ENCODE peak calls at places on chromosomes 6 and 20, in eight cellular contexts. One of them, this sample, is unnamed.
A peak's percentile ranks its signal among the peaks of the same experiment; 100 is the strongest.

GRCh38 chr20:62361799-62362589 is 5.1 kb downstream of the LAMA5 start:
- DNase-seq in activated naive CD8-positive, alpha-beta T cell treated with anti-CD3 and anti-CD28 coated beads, Interleukin-2, amount 50 U/mL, for 24 hours: no peak
- DNase-seq in activated effector memory CD4-positive, alpha-beta T cell treated with anti-CD3 and anti-CD28 coated beads, Interleukin-2, amount 50 U/mL, for 16 hours: no peak
- DNase-seq in myocyte: no peak
- DNase-seq in left cardiac atrium: peak; percentile 45
- DNase-seq in COR-L47: no peak
- DNase-seq in neuronal stem cell: no peak
- DNase-seq in G401: peak; percentile 4
- DNase-seq in this sample: no peak

GRCh38 chr6:17879224-17879623 is 108.2 kb downstream of the KIF13A start:
- DNase-seq in activated naive CD8-positive, alpha-beta T cell treated with anti-CD3 and anti-CD28 coated beads, Interleukin-2, amount 50 U/mL, for 24 hours: no peak
- DNase-seq in activated effector memory CD4-positive, alpha-beta T cell treated with anti-CD3 and anti-CD28 coated beads, Interleukin-2, amount 50 U/mL, for 16 hours: no peak
- DNase-seq in myocyte: no peak
- DNase-seq in left cardiac atrium: no peak
- DNase-seq in COR-L47: no peak
- DNase-seq in neuronal stem cell: no peak
- DNase-seq in G401: no peak
- DNase-seq in this sample: no peak

GRCh38 chr6:35568967-35569606 is 56.4 kb upstream of the TULP1 start:
- DNase-seq in activated naive CD8-positive, alpha-beta T cell treated with anti-CD3 and anti-CD28 coated beads, Interleukin-2, amount 50 U/mL, for 24 hours: peak; percentile 44
- DNase-seq in activated effector memory CD4-positive, alpha-beta T cell treated with anti-CD3 and anti-CD28 coated beads, Interleukin-2, amount 50 U/mL, for 16 hours: peak; percentile 76
- DNase-seq in myocyte: peak; percentile 41
- DNase-seq in left cardiac atrium: peak; percentile 49
- DNase-seq in COR-L47: no peak
- DNase-seq in neuronal stem cell: no peak
- DNase-seq in G401: peak; percentile 13
- DNase-seq in this sample: peak; percentile 84

GRCh38 chr6:119209452-119210205 is 131.2 kb upstream of the FAM184A start:
- DNase-seq in activated naive CD8-positive, alpha-beta T cell treated with anti-CD3 and anti-CD28 coated beads, Interleukin-2, amount 50 U/mL, for 24 hours: no peak
- DNase-seq in activated effector memory CD4-positive, alpha-beta T cell treated with anti-CD3 and anti-CD28 coated beads, Interleukin-2, amount 50 U/mL, for 16 hours: no peak
- DNase-seq in myocyte: no peak
- DNase-seq in left cardiac atrium: no peak
- DNase-seq in COR-L47: no peak
- DNase-seq in neuronal stem cell: no peak
- DNase-seq in G401: no peak
- DNase-seq in this sample: no peak

GRCh38 chr20:53901064-53901463 is 169.3 kb downstream of the BCAS1 start:
- DNase-seq in activated naive CD8-positive, alpha-beta T cell treated with anti-CD3 and anti-CD28 coated beads, Interleukin-2, amount 50 U/mL, for 24 hours: no peak
- DNase-seq in activated effector memory CD4-positive, alpha-beta T cell treated with anti-CD3 and anti-CD28 coated beads, Interleukin-2, amount 50 U/mL, for 16 hours: no peak
- DNase-seq in myocyte: peak; percentile 22
- DNase-seq in left cardiac atrium: no peak
- DNase-seq in COR-L47: no peak
- DNase-seq in neuronal stem cell: no peak
- DNase-seq in G401: no peak
- DNase-seq in this sample: no peak

GRCh38 chr6:89970609-89971337 is 76.5 kb downstream of the GJA10 start:
- DNase-seq in activated naive CD8-positive, alpha-beta T cell treated with anti-CD3 and anti-CD28 coated beads, Interleukin-2, amount 50 U/mL, for 24 hours: no peak
- DNase-seq in activated effector memory CD4-positive, alpha-beta T cell treated with anti-CD3 and anti-CD28 coated beads, Interleukin-2, amount 50 U/mL, for 16 hours: no peak
- DNase-seq in myocyte: peak; percentile 70
- DNase-seq in left cardiac atrium: peak; percentile 28
- DNase-seq in COR-L47: peak; percentile 73
- DNase-seq in neuronal stem cell: peak; percentile 48
- DNase-seq in G401: peak; percentile 93
- DNase-seq in this sample: no peak

GRCh38 chr6:108247965-108248536 is 12.8 kb downstream of the SNX3 start:
- DNase-seq in activated naive CD8-positive, alpha-beta T cell treated with anti-CD3 and anti-CD28 coated beads, Interleukin-2, amount 50 U/mL, for 24 hours: no peak
- DNase-seq in activated effector memory CD4-positive, alpha-beta T cell treated with anti-CD3 and anti-CD28 coated beads, Interleukin-2, amount 50 U/mL, for 16 hours: no peak
- DNase-seq in myocyte: no peak
- DNase-seq in left cardiac atrium: no peak
- DNase-seq in COR-L47: no peak
- DNase-seq in neuronal stem cell: no peak
- DNase-seq in G401: no peak
- DNase-seq in this sample: no peak

GRCh38 chr6:32684246-32684645 is 17.8 kb upstream of the HLA-DQB1 start:
- DNase-seq in activated naive CD8-positive, alpha-beta T cell treated with anti-CD3 and anti-CD28 coated beads, Interleukin-2, amount 50 U/mL, for 24 hours: no peak
- DNase-seq in activated effector memory CD4-positive, alpha-beta T cell treated with anti-CD3 and anti-CD28 coated beads, Interleukin-2, amount 50 U/mL, for 16 hours: no peak
- DNase-seq in myocyte: no peak
- DNase-seq in left cardiac atrium: no peak
- DNase-seq in COR-L47: no peak
- DNase-seq in neuronal stem cell: no peak
- DNase-seq in G401: no peak
- DNase-seq in this sample: no peak

GRCh38 chr6:113178349-113178748 is 678.8 kb upstream of the MARCKS start:
- DNase-seq in activated naive CD8-positive, alpha-beta T cell treated with anti-CD3 and anti-CD28 coated beads, Interleukin-2, amount 50 U/mL, for 24 hours: no peak
- DNase-seq in activated effector memory CD4-positive, alpha-beta T cell treated with anti-CD3 and anti-CD28 coated beads, Interleukin-2, amount 50 U/mL, for 16 hours: no peak
- DNase-seq in myocyte: no peak
- DNase-seq in left cardiac atrium: no peak
- DNase-seq in COR-L47: no peak
- DNase-seq in neuronal stem cell: no peak
- DNase-seq in G401: no peak
- DNase-seq in this sample: no peak

GRCh38 chr20:16803965-16804792 is 56.0 kb downstream of the OTOR start:
- DNase-seq in activated naive CD8-positive, alpha-beta T cell treated with anti-CD3 and anti-CD28 coated beads, Interleukin-2, amount 50 U/mL, for 24 hours: peak; percentile 61
- DNase-seq in activated effector memory CD4-positive, alpha-beta T cell treated with anti-CD3 and anti-CD28 coated beads, Interleukin-2, amount 50 U/mL, for 16 hours: peak; percentile 75
- DNase-seq in myocyte: peak; percentile 68
- DNase-seq in left cardiac atrium: peak; percentile 35
- DNase-seq in COR-L47: peak; percentile 49
- DNase-seq in neuronal stem cell: peak; percentile 72
- DNase-seq in G401: peak; percentile 73
- DNase-seq in this sample: no peak

GRCh38 chr6:35038076-35038475 is 103.1 kb downstream of the TCP11 start:
- DNase-seq in activated naive CD8-positive, alpha-beta T cell treated with anti-CD3 and anti-CD28 coated beads, Interleukin-2, amount 50 U/mL, for 24 hours: no peak
- DNase-seq in activated effector memory CD4-positive, alpha-beta T cell treated with anti-CD3 and anti-CD28 coated beads, Interleukin-2, amount 50 U/mL, for 16 hours: no peak
- DNase-seq in myocyte: peak; percentile 82
- DNase-seq in left cardiac atrium: no peak
- DNase-seq in COR-L47: no peak
- DNase-seq in neuronal stem cell: no peak
- DNase-seq in G401: no peak
- DNase-seq in this sample: no peak

GRCh38 chr6:27250277-27250954 is 2.9 kb downstream of the PRSS16 start:
- DNase-seq in activated naive CD8-positive, alpha-beta T cell treated with anti-CD3 and anti-CD28 coated beads, Interleukin-2, amount 50 U/mL, for 24 hours: no peak
- DNase-seq in activated effector memory CD4-positive, alpha-beta T cell treated with anti-CD3 and anti-CD28 coated beads, Interleukin-2, amount 50 U/mL, for 16 hours: no peak
- DNase-seq in myocyte: no peak
- DNase-seq in left cardiac atrium: no peak
- DNase-seq in COR-L47: no peak
- DNase-seq in neuronal stem cell: no peak
- DNase-seq in G401: no peak
- DNase-seq in this sample: no peak

GRCh38 chr6:105318660-105319059 is 84.2 kb downstream of the PREP start:
- DNase-seq in activated naive CD8-positive, alpha-beta T cell treated with anti-CD3 and anti-CD28 coated beads, Interleukin-2, amount 50 U/mL, for 24 hours: no peak
- DNase-seq in activated effector memory CD4-positive, alpha-beta T cell treated with anti-CD3 and anti-CD28 coated beads, Interleukin-2, amount 50 U/mL, for 16 hours: no peak
- DNase-seq in myocyte: peak; percentile 62
- DNase-seq in left cardiac atrium: no peak
- DNase-seq in COR-L47: no peak
- DNase-seq in neuronal stem cell: no peak
- DNase-seq in G401: no peak
- DNase-seq in this sample: no peak

GRCh38 chr20:1368448-1369199 is 24.2 kb downstream of the FKBP1A start:
- DNase-seq in activated naive CD8-positive, alpha-beta T cell treated with anti-CD3 and anti-CD28 coated beads, Interleukin-2, amount 50 U/mL, for 24 hours: no peak
- DNase-seq in activated effector memory CD4-positive, alpha-beta T cell treated with anti-CD3 and anti-CD28 coated beads, Interleukin-2, amount 50 U/mL, for 16 hours: no peak
- DNase-seq in myocyte: peak; percentile 51
- DNase-seq in left cardiac atrium: no peak
- DNase-seq in COR-L47: no peak
- DNase-seq in neuronal stem cell: no peak
- DNase-seq in G401: no peak
- DNase-seq in this sample: no peak

GRCh38 chr20:32534661-32535240 is 50.4 kb downstream of the NOL4L start:
- DNase-seq in activated naive CD8-positive, alpha-beta T cell treated with anti-CD3 and anti-CD28 coated beads, Interleukin-2, amount 50 U/mL, for 24 hours: no peak
- DNase-seq in activated effector memory CD4-positive, alpha-beta T cell treated with anti-CD3 and anti-CD28 coated beads, Interleukin-2, amount 50 U/mL, for 16 hours: peak; percentile 85
- DNase-seq in myocyte: no peak
- DNase-seq in left cardiac atrium: no peak
- DNase-seq in COR-L47: no peak
- DNase-seq in neuronal stem cell: no peak
- DNase-seq in G401: no peak
- DNase-seq in this sample: no peak

GRCh38 chr6:97133071-97133470 is 149.9 kb downstream of the MMS22L start:
- DNase-seq in activated naive CD8-positive, alpha-beta T cell treated with anti-CD3 and anti-CD28 coated beads, Interleukin-2, amount 50 U/mL, for 24 hours: no peak
- DNase-seq in activated effector memory CD4-positive, alpha-beta T cell treated with anti-CD3 and anti-CD28 coated beads, Interleukin-2, amount 50 U/mL, for 16 hours: no peak
- DNase-seq in myocyte: peak; percentile 25
- DNase-seq in left cardiac atrium: no peak
- DNase-seq in COR-L47: peak; percentile 3
- DNase-seq in neuronal stem cell: no peak
- DNase-seq in G401: peak; percentile 18
- DNase-seq in this sample: no peak

GRCh38 chr6:151021878-151022277 is 156.4 kb downstream of the MTHFD1L start:
- DNase-seq in activated naive CD8-positive, alpha-beta T cell treated with anti-CD3 and anti-CD28 coated beads, Interleukin-2, amount 50 U/mL, for 24 hours: no peak
- DNase-seq in activated effector memory CD4-positive, alpha-beta T cell treated with anti-CD3 and anti-CD28 coated beads, Interleukin-2, amount 50 U/mL, for 16 hours: no peak
- DNase-seq in myocyte: peak; percentile 36
- DNase-seq in left cardiac atrium: no peak
- DNase-seq in COR-L47: no peak
- DNase-seq in neuronal stem cell: no peak
- DNase-seq in G401: no peak
- DNase-seq in this sample: no peak

GRCh38 chr6:56772737-56773184 is 130.1 kb upstream of the DST start:
- DNase-seq in activated naive CD8-positive, alpha-beta T cell treated with anti-CD3 and anti-CD28 coated beads, Interleukin-2, amount 50 U/mL, for 24 hours: no peak
- DNase-seq in activated effector memory CD4-positive, alpha-beta T cell treated with anti-CD3 and anti-CD28 coated beads, Interleukin-2, amount 50 U/mL, for 16 hours: no peak
- DNase-seq in myocyte: peak; percentile 77
- DNase-seq in left cardiac atrium: peak; percentile 26
- DNase-seq in COR-L47: no peak
- DNase-seq in neuronal stem cell: no peak
- DNase-seq in G401: peak; percentile 76
- DNase-seq in this sample: no peak

GRCh38 chr20:44862286-44862685 is 23.2 kb upstream of the YWHAB start:
- DNase-seq in activated naive CD8-positive, alpha-beta T cell treated with anti-CD3 and anti-CD28 coated beads, Interleukin-2, amount 50 U/mL, for 24 hours: no peak
- DNase-seq in activated effector memory CD4-positive, alpha-beta T cell treated with anti-CD3 and anti-CD28 coated beads, Interleukin-2, amount 50 U/mL, for 16 hours: no peak
- DNase-seq in myocyte: no peak
- DNase-seq in left cardiac atrium: no peak
- DNase-seq in COR-L47: no peak
- DNase-seq in neuronal stem cell: no peak
- DNase-seq in G401: no peak
- DNase-seq in this sample: no peak

GRCh38 chr6:21587182-21587924 is 6.2 kb upstream of the SOX4 start:
- DNase-seq in activated naive CD8-positive, alpha-beta T cell treated with anti-CD3 and anti-CD28 coated beads, Interleukin-2, amount 50 U/mL, for 24 hours: peak; percentile 26
- DNase-seq in activated effector memory CD4-positive, alpha-beta T cell treated with anti-CD3 and anti-CD28 coated beads, Interleukin-2, amount 50 U/mL, for 16 hours: peak; percentile 66
- DNase-seq in myocyte: peak; percentile 80
- DNase-seq in left cardiac atrium: peak; percentile 68
- DNase-seq in COR-L47: peak; percentile 90
- DNase-seq in neuronal stem cell: no peak
- DNase-seq in G401: peak; percentile 86
- DNase-seq in this sample: peak; percentile 85

GRCh38 chr6:40378071-40378724 is 209.0 kb downstream of the LRFN2 start:
- DNase-seq in activated naive CD8-positive, alpha-beta T cell treated with anti-CD3 and anti-CD28 coated beads, Interleukin-2, amount 50 U/mL, for 24 hours: no peak
- DNase-seq in activated effector memory CD4-positive, alpha-beta T cell treated with anti-CD3 and anti-CD28 coated beads, Interleukin-2, amount 50 U/mL, for 16 hours: no peak
- DNase-seq in myocyte: no peak
- DNase-seq in left cardiac atrium: no peak
- DNase-seq in COR-L47: no peak
- DNase-seq in neuronal stem cell: no peak
- DNase-seq in G401: no peak
- DNase-seq in this sample: no peak